ENCODE peak calls at places on chromosome 15, in seven cellular contexts. L, Y, M, P, H, W and O are unnamed samples.

GRCh38 chr15:55348281-55348778 is 29.3 kb downstream of the PIGB start:
- DNase-seq in L (no peak), Y (no peak), M (no peak), P (no peak), H (no peak), W (no peak), O (no peak)

GRCh38 chr15:70853855-70854668 is at the start of gene LARP6:
- DNase-seq in L (peak; percentile 38), Y (peak; percentile 29), M (peak; percentile 58), P (no peak), H (no peak), W (no peak), O (peak; percentile 81)

GRCh38 chr15:51171578-51171932 is 76.8 kb upstream of the TNFAIP8L3 start:
- DNase-seq in L (no peak), Y (no peak), M (no peak), P (no peak), H (no peak), W (no peak), O (no peak)

GRCh38 chr15:40859206-40859851 is 14.7 kb downstream of the RHOV start:
- DNase-seq in L (peak; percentile 84), Y (peak; percentile 83), M (peak; percentile 69), P (peak; percentile 62), H (peak; percentile 72), W (peak; percentile 71), O (peak; percentile 74)

GRCh38 chr15:68691667-68692066 is 112.9 kb downstream of the CORO2B start:
- DNase-seq in L (no peak), Y (no peak), M (no peak), P (peak; percentile 43), H (no peak), W (no peak), O (no peak)

GRCh38 chr15:80426316-80426715 is 22.1 kb downstream of the ARNT2 start:
- DNase-seq in L (no peak), Y (no peak), M (no peak), P (no peak), H (no peak), W (no peak), O (no peak)

GRCh38 chr15:70605606-70606410 is 157.6 kb downstream of the UACA start:
- DNase-seq in L (peak; percentile 89), Y (peak; percentile 81), M (no peak), P (no peak), H (no peak), W (no peak), O (peak; percentile 77)

GRCh38 chr15:65902373-65902772 is 33.1 kb downstream of the RAB11A start:
- DNase-seq in L (peak; percentile 18), Y (peak; percentile 61), M (no peak), P (peak; percentile 94), H (no peak), W (peak; percentile 57), O (no peak)

GRCh38 chr15:90035095-90035834 is 34.1 kb downstream of the ZNF710 start:
- DNase-seq in L (peak; percentile 60), Y (peak; percentile 67), M (no peak), P (peak; percentile 90), H (peak; percentile 22), W (no peak), O (no peak)

GRCh38 chr15:75178171-75178937 is 23.3 kb upstream of the C15orf39 start:
- DNase-seq in L (no peak), Y (no peak), M (peak; percentile 53), P (no peak), H (no peak), W (peak; percentile 41), O (no peak)

GRCh38 chr15:48395532-48396011 is 64.3 kb downstream of the DUT start:
- DNase-seq in L (peak; percentile 40), Y (peak; percentile 89), M (no peak), P (no peak), H (no peak), W (no peak), O (peak; percentile 54)

GRCh38 chr15:56913670-56914069 is 4.8 kb upstream of the TCF12 start:
- DNase-seq in L (peak; percentile 79), Y (peak; percentile 68), M (no peak), P (no peak), H (no peak), W (no peak), O (no peak)

GRCh38 chr15:57555270-57555669 is 36.4 kb upstream of the MYZAP start:
- DNase-seq in L (peak; percentile 17), Y (peak; percentile 35), M (no peak), P (no peak), H (no peak), W (no peak), O (peak; percentile 20)

GRCh38 chr15:60003243-60004018 is 680 bp upstream of the FOXB1 start:
- DNase-seq in L (no peak), Y (no peak), M (no peak), P (no peak), H (no peak), W (no peak), O (no peak)

GRCh38 chr15:70238917-70239316 is 141.2 kb upstream of the TLE3 start:
- DNase-seq in L (no peak), Y (no peak), M (no peak), P (no peak), H (no peak), W (no peak), O (no peak)

GRCh38 chr15:64878708-64879107 is 33.0 kb upstream of the ANKDD1A start:
- DNase-seq in L (no peak), Y (no peak), M (no peak), P (no peak), H (no peak), W (no peak), O (no peak)

GRCh38 chr15:84881520-84881830 is 3.0 kb upstream of the SLC28A1 start:
- DNase-seq in L (no peak), Y (no peak), M (no peak), P (no peak), H (no peak), W (no peak), O (no peak)

GRCh38 chr15:50944692-50945091 is 36.2 kb downstream of the AP4E1 start:
- DNase-seq in L (no peak), Y (peak; percentile 12), M (no peak), P (no peak), H (no peak), W (no peak), O (no peak)

GRCh38 chr15:46365612-46366011 is 730.8 kb downstream of the SQOR start:
- DNase-seq in L (peak; percentile 49), Y (peak; percentile 73), M (no peak), P (no peak), H (no peak), W (no peak), O (peak; percentile 2)

GRCh38 chr15:60392601-60392985 is 5.2 kb downstream of the ANXA2 start:
- DNase-seq in L (peak; percentile 81), Y (peak; percentile 86), M (no peak), P (peak; percentile 68), H (no peak), W (no peak), O (peak; percentile 74)

GRCh38 chr15:80906159-80906775 is 83.4 kb downstream of the MESD start:
- DNase-seq in L (no peak), Y (no peak), M (no peak), P (peak; percentile 84), H (no peak), W (no peak), O (peak; percentile 29)

GRCh38 chr15:92429378-92430066 is 35.8 kb downstream of the ST8SIA2 start:
- DNase-seq in L (peak; percentile 20), Y (peak; percentile 36), M (no peak), P (no peak), H (no peak), W (no peak), O (peak; percentile 40)

GRCh38 chr15:91302588-91303439 is 202.8 kb downstream of the SV2B start:
- DNase-seq in L (peak; percentile 74), Y (peak; percentile 80), M (no peak), P (peak; percentile 61), H (no peak), W (no peak), O (peak; percentile 87)

GRCh38 chr15:91872356-91873132 is 19.0 kb downstream of the SLCO3A1 start:
- DNase-seq in L (no peak), Y (no peak), M (no peak), P (no peak), H (no peak), W (no peak), O (no peak)

GRCh38 chr15:75452968-75453702 is 1.6 kb upstream of the SIN3A start:
- DNase-seq in L (peak; percentile 13), Y (peak; percentile 22), M (peak; percentile 48), P (peak; percentile 41), H (peak; percentile 25), W (peak; percentile 54), O (peak; percentile 63)

GRCh38 chr15:80816049-80816653 is 37.0 kb downstream of the CEMIP start:
- DNase-seq in L (no peak), Y (no peak), M (no peak), P (no peak), H (no peak), W (no peak), O (no peak)

GRCh38 chr15:62928996-62929350 is 113.6 kb upstream of the TPM1 start:
- DNase-seq in L (no peak), Y (peak; percentile 89), M (no peak), P (peak; percentile 85), H (no peak), W (no peak), O (peak; percentile 72)

GRCh38 chr15:85044251-85044853 is 62.7 kb downstream of the PDE8A start:
- DNase-seq in L (peak; percentile 85), Y (peak; percentile 81), M (no peak), P (no peak), H (peak; percentile 29), W (peak; percentile 48), O (peak; percentile 79)

GRCh38 chr15:71790081-71790480 is 20.3 kb upstream of the NR2E3 start:
- DNase-seq in L (no peak), Y (peak; percentile 61), M (no peak), P (peak; percentile 88), H (no peak), W (no peak), O (no peak)

GRCh38 chr15:74788716-74789151 is 6.9 kb downstream of the CSK start:
- DNase-seq in L (no peak), Y (no peak), M (no peak), P (no peak), H (peak; percentile 48), W (peak; percentile 86), O (no peak)

GRCh38 chr15:73959801-73960200 is 32.3 kb downstream of the STOML1 start:
- DNase-seq in L (no peak), Y (no peak), M (no peak), P (no peak), H (no peak), W (no peak), O (no peak)

GRCh38 chr15:67050062-67050461 is 15.3 kb upstream of the SMAD3 start:
- DNase-seq in L (peak; percentile 77), Y (peak; percentile 68), M (no peak), P (peak; percentile 81), H (no peak), W (no peak), O (peak; percentile 86)

GRCh38 chr15:65154720-65155119 is 21.1 kb upstream of the PDCD7 start:
- DNase-seq in L (no peak), Y (no peak), M (no peak), P (no peak), H (no peak), W (no peak), O (no peak)

GRCh38 chr15:86830304-86830703 is 750.6 kb downstream of the AGBL1 start:
- DNase-seq in L (no peak), Y (peak; percentile 3), M (no peak), P (no peak), H (no peak), W (no peak), O (no peak)

GRCh38 chr15:57708047-57708446 is 1.5 kb downstream of the POLR2M start:
- DNase-seq in L (peak; percentile 53), Y (peak; percentile 56), M (no peak), P (no peak), H (no peak), W (no peak), O (peak; percentile 70)

GRCh38 chr15:90190606-90191343 is 10.4 kb upstream of the SEMA4B start:
- DNase-seq in L (no peak), Y (no peak), M (no peak), P (no peak), H (no peak), W (peak; percentile 93), O (no peak)

GRCh38 chr15:69082556-69082955 is 68.1 kb downstream of the NOX5 start:
- DNase-seq in L (no peak), Y (no peak), M (no peak), P (no peak), H (no peak), W (no peak), O (no peak)

GRCh38 chr15:41949400-41950126 is 22.8 kb downstream of the EHD4 start:
- DNase-seq in L (no peak), Y (peak; percentile 54), M (no peak), P (no peak), H (no peak), W (no peak), O (peak; percentile 61)